ENCODE peak calls at places on chromosomes 5 and 9, in four cellular contexts. S, A, I and X are unnamed samples.

GRCh38 chr9:135468866-135469521 is 10.6 kb upstream of the PPP1R26 start:
- DNase-seq in S (no peak), A (no peak), I (peak; percentile 76), X (peak; percentile 90)

GRCh38 chr9:128946945-128947422 is 419 bp downstream of the DOLK start:
- DNase-seq in S (no peak), A (no peak), I (no peak), X (no peak)

GRCh38 chr5:40022057-40022456 is 597.3 kb upstream of the DAB2 start:
- DNase-seq in S (no peak), A (no peak), I (no peak), X (no peak)

GRCh38 chr9:126805546-126806262 is 864 bp downstream of the ZBTB43 start:
- DNase-seq in S (no peak), A (peak; percentile 81), I (peak; percentile 39), X (peak; percentile 69)

GRCh38 chr9:119264165-119264564 is 105.1 kb downstream of the BRINP1 start:
- DNase-seq in S (no peak), A (no peak), I (no peak), X (no peak)

GRCh38 chr9:134972140-134972539 is 54.4 kb upstream of the FCN1 start:
- DNase-seq in S (no peak), A (no peak), I (no peak), X (no peak)

GRCh38 chr5:124617787-124618186 is 128.7 kb downstream of the ZNF608 start:
- DNase-seq in S (no peak), A (no peak), I (no peak), X (no peak)

GRCh38 chr9:83013867-83014605 is 48.9 kb downstream of the RASEF start:
- DNase-seq in S (no peak), A (no peak), I (no peak), X (no peak)

GRCh38 chr5:142836048-142836447 is 65.9 kb downstream of the ARHGAP26 start:
- DNase-seq in S (no peak), A (no peak), I (no peak), X (no peak)

GRCh38 chr5:133895979-133896378 is 72.4 kb downstream of the C5orf15 start:
- DNase-seq in S (no peak), A (no peak), I (no peak), X (no peak)

GRCh38 chr5:179168636-179169035 is 108.5 kb downstream of the ZNF354C start:
- DNase-seq in S (no peak), A (no peak), I (no peak), X (no peak)

GRCh38 chr5:72507360-72508238 is at the start of gene ZNF366:
- DNase-seq in S (no peak), A (no peak), I (no peak), X (no peak)

GRCh38 chr5:87195104-87195581 is 72.5 kb upstream of the RASA1 start:
- DNase-seq in S (no peak), A (no peak), I (no peak), X (no peak)

GRCh38 chr9:69149321-69149807 is 24.7 kb upstream of the TJP2 start:
- DNase-seq in S (no peak), A (no peak), I (no peak), X (no peak)

GRCh38 chr5:68565427-68565826 is 349.9 kb downstream of the PIK3R1 start:
- DNase-seq in S (no peak), A (no peak), I (no peak), X (no peak)

GRCh38 chr5:174204914-174205313 is 159.4 kb downstream of the NSG2 start:
- DNase-seq in S (peak; percentile 28), A (no peak), I (no peak), X (no peak)

DNA sequence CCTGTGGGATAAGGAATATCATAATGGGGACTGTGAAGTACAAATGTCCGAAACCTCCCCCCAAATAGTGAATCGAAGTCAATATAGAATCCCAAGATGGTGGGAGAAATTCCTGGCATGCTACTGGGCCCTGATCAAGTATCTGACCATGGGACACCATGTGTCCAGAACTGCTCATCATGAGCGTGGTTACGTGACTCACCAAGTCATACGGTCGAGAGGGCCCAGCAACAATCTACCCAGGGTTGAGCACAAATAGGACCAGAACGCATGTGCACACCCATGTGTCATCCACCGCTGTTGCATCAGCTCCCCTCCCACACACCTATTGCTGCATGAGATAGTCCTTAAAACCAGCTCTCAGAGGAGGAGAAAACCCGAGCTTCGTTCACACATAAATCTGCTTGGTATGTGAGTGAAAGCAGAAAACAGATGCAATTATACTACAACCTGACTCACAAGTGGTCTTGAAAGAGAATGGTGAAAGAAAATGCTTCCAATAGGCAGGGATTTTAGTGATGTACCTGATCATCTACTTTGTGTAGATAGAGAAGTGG is 353.2 kb downstream of the CWC27 start:
- DNase-seq in S (no peak), A (no peak), I (no peak), X (peak; percentile 48)
- TF ChIP-seq YY1 in S (no peak), A (no peak), I (no peak), X (no peak)

DNA sequence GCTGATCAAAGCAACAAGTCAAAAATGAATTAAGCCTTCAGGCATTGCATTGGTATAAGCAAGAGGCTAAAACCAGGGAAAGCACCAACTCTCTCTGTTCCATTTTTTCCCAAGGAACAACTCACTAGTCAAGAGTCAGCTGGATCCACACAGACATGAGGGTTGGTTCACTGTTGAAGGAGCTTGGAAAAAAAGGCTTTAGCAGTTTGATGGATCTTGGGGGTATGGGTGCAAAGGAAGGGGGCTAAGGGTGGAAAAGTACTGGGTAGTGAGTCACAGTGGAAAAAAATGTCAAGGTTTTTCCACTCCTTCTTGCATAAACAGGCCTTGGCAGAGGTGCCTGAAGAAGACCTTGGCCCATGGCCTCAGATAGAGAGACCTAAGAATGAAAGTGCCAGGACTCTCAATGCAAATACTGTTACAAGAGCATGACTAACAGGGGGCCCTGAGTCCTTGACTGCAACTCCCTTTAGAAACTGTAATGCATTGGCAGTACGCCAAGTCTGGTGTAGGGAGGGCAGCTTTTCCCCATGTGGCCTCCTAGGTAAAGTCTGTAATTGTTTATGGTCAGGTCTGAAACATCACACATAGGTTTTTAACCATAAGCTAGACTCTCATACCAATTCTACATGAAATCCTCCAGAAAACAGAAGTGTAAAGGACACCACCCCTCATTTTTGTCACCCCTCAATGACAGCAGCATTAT is 23.7 kb downstream of the ACTL7A start:
- DNase-seq in S (peak; percentile 23), A (peak; percentile 100), I (peak; percentile 2), X (peak; percentile 52)
- TF ChIP-seq YY1 in S (no peak), A (no peak), I (no peak), X (no peak)

DNA sequence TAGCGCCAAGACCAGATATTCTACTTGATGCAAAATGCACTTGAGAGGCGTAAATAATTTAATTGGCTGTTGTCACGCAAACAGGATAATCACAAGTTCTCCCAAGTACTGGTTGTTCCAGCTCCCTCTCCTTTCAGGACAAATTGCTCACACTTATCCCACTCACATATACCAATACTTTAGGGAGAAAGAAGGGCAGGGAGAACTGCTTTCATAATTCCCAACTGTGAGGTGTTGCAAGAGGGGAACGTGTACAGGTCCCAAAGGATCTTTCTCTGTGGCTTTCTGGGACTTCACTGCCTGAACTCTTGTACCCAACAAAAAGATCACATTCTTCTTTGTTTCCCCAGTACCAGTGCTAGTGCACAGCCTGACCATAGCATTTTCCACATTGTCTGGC is 21.5 kb upstream of the TGFBI start:
- DNase-seq in S (no peak), A (peak; percentile 62), I (no peak), X (no peak)
- TF ChIP-seq YY1 in S (no peak), A (no peak), I (no peak), X (no peak)

GRCh38 chr9:115261656-115262081 is 143.7 kb upstream of the TNC start:
- DNase-seq in S (no peak), A (no peak), I (no peak), X (no peak)
- TF ChIP-seq YY1 in S (no peak), A (no peak), I (no peak), X (no peak)

GRCh38 chr5:180353963-180354574 is 933 bp upstream of the GFPT2 start:
- DNase-seq in S (no peak), A (no peak), I (no peak), X (no peak)

GRCh38 chr5:180352976-180353225 is 235 bp downstream of the GFPT2 start:
- DNase-seq in S (no peak), A (no peak), I (no peak), X (no peak)

GRCh38 chr5:180352116-180352975 is 790 bp downstream of the GFPT2 start:
- DNase-seq in S (no peak), A (no peak), I (no peak), X (no peak)

GRCh38 chr5:180354966-180355365 is 1.8 kb upstream of the GFPT2 start:
- DNase-seq in S (no peak), A (no peak), I (no peak), X (no peak)

GRCh38 chr5:180353226-180353962 is at the start of gene GFPT2:
- DNase-seq in S (peak; percentile 62), A (peak; percentile 28), I (no peak), X (peak; percentile 100)
- TF ChIP-seq YY1 in S (no peak), A (no peak), I (no peak), X (no peak)

GRCh38 chr5:161846731-161847130 is 1.2 kb upstream of the GABRA1 start:
- DNase-seq in S (peak; percentile 38), A (no peak), I (no peak), X (no peak)

GRCh38 chr5:161851691-161852299 is 3.9 kb downstream of the GABRA1 start:
- DNase-seq in S (no peak), A (no peak), I (no peak), X (no peak)

GRCh38 chr5:161850491-161850890 is 2.6 kb downstream of the GABRA1 start:
- DNase-seq in S (no peak), A (no peak), I (no peak), X (no peak)

GRCh38 chr5:161847447-161847846 is 473 bp upstream of the GABRA1 start:
- DNase-seq in S (no peak), A (no peak), I (no peak), X (no peak)

DNA sequence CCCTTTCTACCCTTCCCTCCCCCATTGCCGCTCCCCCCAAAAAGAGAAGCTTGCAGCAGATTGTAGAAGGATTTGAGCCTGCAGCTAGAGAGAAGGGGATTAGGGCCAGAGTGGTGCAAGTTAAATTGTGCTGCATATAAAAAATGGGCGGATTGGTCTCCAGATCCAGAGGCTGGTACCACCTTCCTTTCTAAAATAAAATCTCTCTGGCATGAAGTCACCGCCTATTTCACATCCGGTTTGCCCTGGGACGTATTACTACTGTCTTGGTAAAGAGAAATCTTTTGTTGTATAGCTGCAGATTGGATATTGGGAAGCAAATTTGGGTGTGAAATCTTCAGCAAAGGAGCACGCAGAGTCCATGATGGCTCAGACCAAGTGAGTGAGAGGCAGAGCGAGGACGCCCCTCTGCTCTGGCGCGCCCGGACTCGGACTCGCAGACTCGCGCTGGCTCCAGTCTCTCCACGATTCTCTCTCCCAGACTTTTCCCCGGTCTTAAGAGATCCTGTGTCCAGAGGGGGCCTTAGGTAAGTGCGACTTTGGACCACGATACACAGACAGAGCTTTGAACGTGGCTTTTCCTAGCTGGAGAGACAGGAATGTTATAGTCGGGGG is at the start of gene GABRA1:
- DNase-seq in S (peak; percentile 3), A (no peak), I (no peak), X (no peak)
- TF ChIP-seq YY1 in S (no peak), A (no peak), I (no peak), X (no peak)

DNA sequence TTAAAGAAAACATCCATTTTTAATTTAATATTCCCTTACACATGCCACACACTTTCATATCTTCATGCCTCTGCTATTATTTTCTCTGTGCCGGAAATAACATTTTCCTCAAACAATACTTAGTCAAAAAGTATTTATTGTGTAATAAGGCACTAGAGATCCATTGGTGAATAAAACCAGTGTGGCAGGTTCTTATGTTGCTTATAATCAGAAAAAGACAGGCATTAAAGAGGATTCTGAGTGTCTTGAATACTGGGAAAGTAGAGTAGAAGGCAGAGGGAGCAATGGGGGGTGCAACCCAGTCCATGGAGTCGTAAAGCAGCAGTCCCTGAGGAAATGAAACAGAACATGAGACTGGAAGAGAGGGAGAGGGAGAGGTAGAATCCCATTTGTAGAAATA is 37.7 kb upstream of the GRAMD2B start:
- DNase-seq in S (no peak), A (no peak), I (no peak), X (no peak)
- TF ChIP-seq YY1 in S (no peak), A (no peak), I (no peak), X (no peak)

GRCh38 chr5:32522429-32523143 is 62.8 kb upstream of the SUB1 start:
- DNase-seq in S (no peak), A (no peak), I (no peak), X (no peak)
- TF ChIP-seq YY1 in S (no peak), A (no peak), I (no peak), X (no peak)